ENCODE peak calls at places on chromosomes 2 and 18, in ten cellular contexts. I is naive thymus-derived CD4-positive, alpha-beta T cell; D is neural progenitor cell; M is CD8-positive, alpha-beta T cell; S is body of pancreas; F is left lung; J is HCT116; X is HL-60; Z is CD8-positive, alpha-beta memory T cell; O is epithelial cell of prostate. H is an unnamed sample.
A peak's percentile ranks its signal among the peaks of the same experiment; 100 is the strongest.

GRCh38 chr2:215527738-215528137 is 91.9 kb upstream of the FN1 start:
- DNase-seq in I (no peak), D (no peak), M (no peak), S (no peak), F (no peak), J (no peak), X (no peak), Z (no peak), O (no peak), H (no peak)

GRCh38 chr2:214481204-214481603 is 70.3 kb downstream of the VWC2L start:
- DNase-seq in I (no peak), D (peak; percentile 5), M (no peak), S (no peak), F (no peak), J (no peak), X (no peak), Z (no peak), O (no peak), H (no peak)

GRCh38 chr18:76491801-76492668 is 3.0 kb downstream of the ZNF516 start:
- DNase-seq in I (peak; percentile 18), D (peak; percentile 69), M (no peak), S (peak; percentile 48), F (peak; percentile 85), J (no peak), X (peak; percentile 29), Z (no peak), O (no peak), H (no peak)

GRCh38 chr2:241890524-241891235 is 21.2 kb downstream of the RTP5 start:
- DNase-seq in I (no peak), D (no peak), M (no peak), S (peak; percentile 85), F (peak; percentile 51), J (no peak), X (no peak), Z (no peak), O (no peak), H (no peak)

GRCh38 chr2:213152065-213152794 is 818 bp upstream of the IKZF2 start:
- DNase-seq in I (no peak), D (peak; percentile 82), M (no peak), S (peak; percentile 74), F (peak; percentile 90), J (peak; percentile 2), X (peak; percentile 48), Z (peak; percentile 44), O (no peak), H (peak; percentile 63)

GRCh38 chr2:53896864-53897263 is 37.1 kb upstream of the GPR75 start:
- DNase-seq in I (no peak), D (no peak), M (no peak), S (no peak), F (no peak), J (no peak), X (no peak), Z (no peak), O (peak; percentile 62), H (no peak)

GRCh38 chr2:210157546-210157945 is 13.7 kb downstream of the KANSL1L start:
- DNase-seq in I (no peak), D (no peak), M (no peak), S (no peak), F (no peak), J (no peak), X (no peak), Z (no peak), O (no peak), H (no peak)

GRCh38 chr2:240234503-240234951 is 94.1 kb upstream of the OTOS start:
- DNase-seq in I (no peak), D (no peak), M (no peak), S (no peak), F (no peak), J (no peak), X (no peak), Z (no peak), O (no peak), H (no peak)

GRCh38 chr2:188897096-188897495 is 77.1 kb upstream of the COL3A1 start:
- DNase-seq in I (no peak), D (no peak), M (no peak), S (no peak), F (no peak), J (no peak), X (no peak), Z (no peak), O (no peak), H (no peak)

GRCh38 chr2:188898261-188898660 is 75.9 kb upstream of the COL3A1 start:
- DNase-seq in I (no peak), D (no peak), M (no peak), S (no peak), F (no peak), J (no peak), X (no peak), Z (no peak), O (no peak), H (no peak)

DNA sequence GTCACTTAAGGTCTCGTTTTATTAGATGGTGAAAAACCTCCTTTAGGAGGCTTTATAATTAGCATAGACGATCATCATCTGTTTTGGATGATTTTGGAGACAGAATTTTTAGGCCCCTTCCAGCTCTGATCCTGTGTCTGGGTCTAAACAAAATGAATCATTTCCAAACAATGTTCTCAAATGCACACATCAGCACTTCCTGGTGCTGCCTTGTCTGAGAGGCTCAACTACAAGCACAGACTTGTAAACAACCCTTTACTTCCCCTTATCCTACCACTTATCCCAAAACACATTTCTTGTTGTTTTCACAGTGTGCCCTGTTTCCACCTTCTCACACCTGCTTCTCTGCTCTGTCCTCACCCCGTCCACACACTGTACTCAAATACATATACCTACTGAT is 71.3 kb upstream of the COL3A1 start:
- DNase-seq in I (no peak), D (no peak), M (no peak), S (no peak), F (no peak), J (no peak), X (no peak), Z (no peak), O (peak; percentile 44), H (no peak)
- H3K27ac ChIP-seq in I (no peak overlapping the region), D (no peak overlapping the region), M (no peak overlapping the region), S (no peak overlapping the region), F (no peak overlapping the region), J (no peak overlapping the region), X (no peak overlapping the region), Z (no peak overlapping the region), O (peak overlapping the region; percentile 4), H (no peak overlapping the region)

DNA sequence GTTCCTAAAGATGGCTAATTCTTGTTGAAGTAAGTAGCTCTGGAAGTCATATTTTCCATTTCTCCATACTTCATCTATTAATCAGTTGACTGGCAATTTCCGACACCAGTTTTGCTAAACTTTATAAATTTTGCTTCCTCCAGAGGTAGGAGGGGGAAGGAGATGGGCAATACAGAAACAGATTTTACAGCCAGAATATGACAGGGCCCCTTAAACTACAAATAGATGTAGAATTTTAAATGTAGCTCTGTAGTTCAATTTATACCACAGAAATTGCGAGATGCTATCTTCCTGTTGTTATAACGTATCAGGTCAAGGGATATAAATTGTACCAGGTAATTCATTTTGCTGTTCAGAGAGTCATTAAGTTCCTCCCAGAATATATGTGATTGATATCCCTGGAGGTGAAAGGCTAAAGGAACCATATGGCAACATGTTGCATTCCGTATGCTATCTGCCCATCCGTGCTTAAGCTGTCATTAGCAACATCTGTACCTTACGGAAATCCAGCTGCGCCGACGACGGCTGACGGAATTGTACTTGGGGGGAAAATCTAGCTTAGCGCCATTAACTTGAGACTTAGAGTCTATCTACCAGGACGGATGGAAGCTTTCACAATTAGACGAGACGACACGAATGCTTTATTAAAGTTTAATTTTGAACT is 8.4 kb upstream of the NR4A2 start:
- DNase-seq in I (no peak), D (peak; percentile 61), M (no peak), S (peak; percentile 24), F (peak; percentile 66), J (no peak), X (peak; percentile 49), Z (no peak), O (no peak), H (no peak)
- H3K27ac ChIP-seq in I (peak overlapping the region; percentile 100), D (no peak overlapping the region), M (peak overlapping the region; percentile 99), S (peak overlapping the region; percentile 100), F (peak overlapping the region; percentile 99), J (peak overlapping the region; percentile 99), X (peak overlapping the region; percentile 99), Z (peak overlapping the region; percentile 99), O (peak overlapping the region; percentile 96), H (peak overlapping the region; percentile 99)

GRCh38 chr2:8676191-8676914 is 5.5 kb upstream of the ID2 start:
- DNase-seq in I (no peak), D (peak; percentile 26), M (no peak), S (peak; percentile 84), F (peak; percentile 90), J (no peak), X (no peak), Z (no peak), O (no peak), H (peak; percentile 87)

GRCh38 chr2:8673381-8673780 is 8.5 kb upstream of the ID2 start:
- DNase-seq in I (no peak), D (no peak), M (no peak), S (no peak), F (no peak), J (no peak), X (no peak), Z (no peak), O (no peak), H (no peak)

GRCh38 chr2:8674420-8675009 is 7.3 kb upstream of the ID2 start:
- DNase-seq in I (no peak), D (no peak), M (no peak), S (no peak), F (no peak), J (no peak), X (no peak), Z (no peak), O (no peak), H (no peak)

GRCh38 chr2:8676915-8677645 is 4.8 kb upstream of the ID2 start:
- DNase-seq in I (no peak), D (peak; percentile 60), M (no peak), S (no peak), F (peak; percentile 80), J (no peak), X (no peak), Z (no peak), O (no peak), H (no peak)

DNA sequence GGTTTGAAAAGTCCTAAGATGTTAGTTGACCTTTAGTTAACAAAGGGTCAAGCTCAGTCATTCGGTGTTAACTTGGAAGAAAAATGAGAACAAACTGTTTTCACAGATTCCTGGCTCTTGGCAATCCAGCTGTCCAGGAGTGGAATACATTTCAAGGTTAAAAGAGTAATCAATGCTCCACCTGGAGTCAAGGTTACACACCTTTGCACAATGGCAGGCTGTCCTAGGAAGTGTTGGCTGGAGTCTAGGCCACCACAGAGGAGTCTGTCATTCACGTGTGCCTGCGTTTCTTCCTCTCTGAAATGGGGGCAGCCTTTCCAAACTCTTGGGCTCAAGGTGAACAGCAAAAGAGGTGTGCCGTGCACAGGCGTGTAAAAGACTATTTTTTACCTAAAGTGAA is 6.3 kb upstream of the ID2 start:
- DNase-seq in I (no peak), D (no peak), M (no peak), S (peak; percentile 70), F (no peak), J (no peak), X (no peak), Z (no peak), O (no peak), H (no peak)
- H3K27ac ChIP-seq in I (no peak overlapping the region), D (no peak overlapping the region), M (no peak overlapping the region), S (peak overlapping the region; percentile 96), F (no peak overlapping the region), J (no peak overlapping the region), X (no peak overlapping the region), Z (no peak overlapping the region), O (no peak overlapping the region), H (peak overlapping the region; percentile 87)

DNA sequence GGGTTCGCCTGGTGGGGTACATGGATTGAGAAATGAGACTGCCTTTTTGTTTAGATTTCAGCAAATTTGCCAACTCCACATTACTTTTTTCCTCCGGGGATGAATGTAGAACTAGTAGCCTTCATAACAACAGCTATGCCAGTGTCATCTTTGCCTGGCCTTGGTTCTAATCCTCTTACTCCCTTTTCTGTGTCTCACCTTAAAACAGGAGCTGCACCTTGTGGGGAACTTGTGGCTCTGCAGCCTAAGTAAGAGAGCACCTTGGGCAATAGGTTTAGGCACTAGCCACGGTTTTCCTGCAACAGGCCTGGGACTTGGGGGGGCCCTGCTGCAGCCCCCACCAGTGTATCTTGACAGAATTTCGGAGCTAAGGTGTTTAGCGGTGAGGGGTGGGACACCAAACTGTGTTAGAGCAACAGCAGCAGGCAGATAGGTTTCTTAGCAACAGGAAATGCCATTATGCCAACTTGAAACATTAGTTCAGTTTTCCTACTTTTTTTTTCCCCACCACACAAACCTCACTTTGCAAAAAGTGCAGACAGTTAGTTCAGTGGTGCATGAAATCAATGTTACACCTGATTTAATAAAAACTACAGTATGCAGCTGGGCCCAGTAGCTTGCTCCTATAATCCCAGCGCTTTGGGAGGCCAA is 173.7 kb downstream of the PRKCE start:
- DNase-seq in I (peak; percentile 21), D (no peak), M (no peak), S (no peak), F (no peak), J (no peak), X (no peak), Z (no peak), O (no peak), H (no peak)
- H3K27ac ChIP-seq in I (no peak overlapping the region), D (no peak overlapping the region), M (no peak overlapping the region), S (no peak overlapping the region), F (no peak overlapping the region), J (no peak overlapping the region), X (no peak overlapping the region), Z (no peak overlapping the region), O (no peak overlapping the region), H (no peak overlapping the region)

H was measured in caudate nucleus.